ENCODE peak calls at places on chromosomes 1 and 21, in nine cellular contexts. U is activated CD8-positive, alpha-beta T cell treated with anti-CD3 and anti-CD28 coated beads for 36 hours; L is stimulated activated CD4-positive, alpha-beta T cell treated with anti-CD3 and anti-CD28 coated beads, Interleukin-4, amount 100 ng/mL, for 48 hours; D is A172; S is stimulated activated CD8-positive, alpha-beta memory T cell treated with anti-CD3 and anti-CD28 coated beads, Interleukin-15, amount 100 ng/mL, for 24 hours; O is anterior cingulate cortex; J is ELR; V is heart right ventricle; Z is head of caudate nucleus. G is an unnamed sample.

GRCh38 chr1:206930210-206930798 is 8.6 kb upstream of the FCMR start:
- DNase-seq in U (peak; percentile 90), L (no peak), D (no peak), S (no peak), O (no peak), J (no peak), V (no peak), Z (peak; percentile 45), G (peak; percentile 78)

GRCh38 chr1:148315081-148315811 is 163.2 kb upstream of the NBPF11 start:
- DNase-seq in U (no peak), L (no peak), D (peak; percentile 74), S (no peak), O (no peak), J (peak; percentile 62), V (no peak), Z (no peak), G (no peak)

GRCh38 chr1:171286032-171286705 is 27.8 kb upstream of the FMO4 start:
- DNase-seq in U (no peak), L (no peak), D (peak; percentile 23), S (no peak), O (no peak), J (peak; percentile 17), V (no peak), Z (no peak), G (no peak)

GRCh38 chr1:232011961-232012360 is 385.4 kb downstream of the DISC1 start:
- DNase-seq in U (no peak), L (no peak), D (no peak), S (no peak), O (no peak), J (peak; percentile 8), V (no peak), Z (no peak), G (no peak)

GRCh38 chr1:172653015-172653709 is 5.7 kb upstream of the FASLG start:
- DNase-seq in U (no peak), L (no peak), D (no peak), S (no peak), O (no peak), J (peak; percentile 73), V (no peak), Z (no peak), G (no peak)

GRCh38 chr21:42913461-42913860 is 12.0 kb downstream of the ERVH48-1 start:
- DNase-seq in U (no peak), L (no peak), D (no peak), S (no peak), O (no peak), J (no peak), V (no peak), Z (no peak), G (no peak)

GRCh38 chr1:77534456-77534855 is 148.0 kb downstream of the ZZZ3 start:
- DNase-seq in U (no peak), L (no peak), D (no peak), S (no peak), O (no peak), J (peak; percentile 63), V (no peak), Z (no peak), G (no peak)

GRCh38 chr1:230825804-230826160 is 42.5 kb downstream of the C1orf198 start:
- DNase-seq in U (no peak), L (no peak), D (no peak), S (no peak), O (no peak), J (no peak), V (no peak), Z (no peak), G (no peak)

GRCh38 chr21:42760977-42761751 is 107.7 kb downstream of the PDE9A start:
- DNase-seq in U (no peak), L (no peak), D (peak; percentile 2), S (no peak), O (no peak), J (no peak), V (no peak), Z (no peak), G (no peak)

G was measured in upper lobe of left lung.